ENCODE peak calls at places on chromosomes 6 and 20, in eight cellular contexts. One of them, this sample, is unnamed.

GRCh38 chr6:152318278-152318677 is 318.9 kb downstream of the SYNE1 start:
- DNase-seq in A172: no peak
- DNase-seq in hypothalamus: no peak
- DNase-seq in LoVo: no peak
- DNase-seq in NCI-H1694: no peak
- DNase-seq in AG09309: no peak
- DNase-seq in NT2/D1: no peak
- DNase-seq in NCI-H2029: no peak
- DNase-seq in this sample: no peak

GRCh38 chr6:44161997-44162338 is 3.3 kb downstream of the CAPN11 start:
- DNase-seq in NCI-H2029: no peak
- DNase-seq in NCI-H1694: no peak
- DNase-seq in AG09309: no peak
- DNase-seq in A172: peak; percentile 65
- DNase-seq in NT2/D1: no peak
- DNase-seq in hypothalamus: no peak
- DNase-seq in LoVo: no peak
- DNase-seq in this sample: peak; percentile 62

GRCh38 chr6:3023663-3024483 is 24.2 kb downstream of the NQO2 start:
- DNase-seq in NCI-H1694: peak; percentile 81
- DNase-seq in NCI-H2029: peak; percentile 80
- DNase-seq in A172: peak; percentile 95
- DNase-seq in NT2/D1: peak; percentile 42
- DNase-seq in AG09309: peak; percentile 65
- DNase-seq in hypothalamus: no peak
- DNase-seq in LoVo: peak; percentile 92
- DNase-seq in this sample: peak; percentile 74

GRCh38 chr6:154615483-154616025 is 105.1 kb upstream of the CNKSR3 start:
- DNase-seq in AG09309: no peak
- DNase-seq in NT2/D1: no peak
- DNase-seq in A172: peak; percentile 83
- DNase-seq in hypothalamus: no peak
- DNase-seq in NCI-H2029: peak; percentile 97
- DNase-seq in NCI-H1694: no peak
- DNase-seq in LoVo: peak; percentile 81
- DNase-seq in this sample: peak; percentile 98

GRCh38 chr6:170087946-170088348 is 202.9 kb downstream of the DLL1 start:
- DNase-seq in NT2/D1: no peak
- DNase-seq in NCI-H1694: no peak
- DNase-seq in LoVo: no peak
- DNase-seq in NCI-H2029: no peak
- DNase-seq in AG09309: no peak
- DNase-seq in A172: no peak
- DNase-seq in hypothalamus: no peak
- DNase-seq in this sample: no peak

GRCh38 chr6:50449128-50449527 is 264.2 kb upstream of the TFAP2D start:
- DNase-seq in NCI-H1694: no peak
- DNase-seq in hypothalamus: no peak
- DNase-seq in NCI-H2029: no peak
- DNase-seq in A172: no peak
- DNase-seq in NT2/D1: no peak
- DNase-seq in LoVo: no peak
- DNase-seq in AG09309: no peak
- DNase-seq in this sample: no peak

GRCh38 chr6:138988469-138988834 is 399 bp upstream of the REPS1 start:
- DNase-seq in NCI-H2029: no peak
- DNase-seq in NT2/D1: no peak
- DNase-seq in A172: no peak
- DNase-seq in LoVo: no peak
- DNase-seq in NCI-H1694: peak; percentile 79
- DNase-seq in AG09309: no peak
- DNase-seq in hypothalamus: no peak
- DNase-seq in this sample: no peak

GRCh38 chr6:10355115-10355702 is 59.7 kb downstream of the TFAP2A start:
- DNase-seq in NCI-H2029: no peak
- DNase-seq in NT2/D1: no peak
- DNase-seq in hypothalamus: no peak
- DNase-seq in LoVo: peak; percentile 57
- DNase-seq in A172: no peak
- DNase-seq in NCI-H1694: no peak
- DNase-seq in AG09309: no peak
- DNase-seq in this sample: no peak

GRCh38 chr6:133945158-133945557 is 7.9 kb upstream of the TBPL1 start:
- DNase-seq in NCI-H2029: no peak
- DNase-seq in A172: peak; percentile 6
- DNase-seq in NCI-H1694: no peak
- DNase-seq in NT2/D1: no peak
- DNase-seq in AG09309: no peak
- DNase-seq in hypothalamus: no peak
- DNase-seq in LoVo: no peak
- DNase-seq in this sample: no peak

GRCh38 chr20:53785320-53785719 is 191.7 kb upstream of the ZNF217 start:
- DNase-seq in NT2/D1: no peak
- DNase-seq in A172: no peak
- DNase-seq in hypothalamus: no peak
- DNase-seq in AG09309: no peak
- DNase-seq in NCI-H1694: no peak
- DNase-seq in NCI-H2029: no peak
- DNase-seq in LoVo: no peak
- DNase-seq in this sample: no peak

GRCh38 chr20:14064333-14064732 is 69.0 kb downstream of the MACROD2 start:
- DNase-seq in AG09309: no peak
- DNase-seq in NCI-H2029: no peak
- DNase-seq in NCI-H1694: no peak
- DNase-seq in LoVo: no peak
- DNase-seq in NT2/D1: no peak
- DNase-seq in A172: no peak
- DNase-seq in hypothalamus: no peak
- DNase-seq in this sample: no peak

GRCh38 chr20:24987873-24988835 is 4.4 kb downstream of the APMAP start:
- DNase-seq in NT2/D1: no peak
- DNase-seq in A172: no peak
- DNase-seq in NCI-H2029: no peak
- DNase-seq in AG09309: no peak
- DNase-seq in hypothalamus: no peak
- DNase-seq in LoVo: no peak
- DNase-seq in NCI-H1694: no peak
- DNase-seq in this sample: no peak

GRCh38 chr20:61678437-61678836 is 387.2 kb downstream of the TAF4 start:
- DNase-seq in LoVo: no peak
- DNase-seq in hypothalamus: no peak
- DNase-seq in AG09309: no peak
- DNase-seq in NT2/D1: no peak
- DNase-seq in NCI-H1694: no peak
- DNase-seq in NCI-H2029: no peak
- DNase-seq in A172: no peak
- DNase-seq in this sample: no peak

GRCh38 chr6:18302561-18303439 is 38.5 kb upstream of the DEK start:
- DNase-seq in hypothalamus: no peak
- DNase-seq in NCI-H1694: no peak
- DNase-seq in LoVo: no peak
- DNase-seq in NCI-H2029: no peak
- DNase-seq in A172: no peak
- DNase-seq in AG09309: no peak
- DNase-seq in NT2/D1: no peak
- DNase-seq in this sample: no peak

GRCh38 chr20:13348301-13349239 is 127.5 kb downstream of the ISM1 start:
- DNase-seq in A172: no peak
- DNase-seq in hypothalamus: no peak
- DNase-seq in LoVo: no peak
- DNase-seq in AG09309: no peak
- DNase-seq in NT2/D1: no peak
- DNase-seq in NCI-H2029: no peak
- DNase-seq in NCI-H1694: no peak
- DNase-seq in this sample: no peak

GRCh38 chr6:21386744-21387143 is 206.8 kb upstream of the SOX4 start:
- DNase-seq in NCI-H1694: no peak
- DNase-seq in AG09309: no peak
- DNase-seq in hypothalamus: no peak
- DNase-seq in NCI-H2029: no peak
- DNase-seq in A172: no peak
- DNase-seq in LoVo: peak; percentile 76
- DNase-seq in NT2/D1: no peak
- DNase-seq in this sample: no peak

GRCh38 chr6:65746302-65746701 is 39.3 kb upstream of the EYS start:
- DNase-seq in hypothalamus: no peak
- DNase-seq in NT2/D1: no peak
- DNase-seq in AG09309: no peak
- DNase-seq in LoVo: no peak
- DNase-seq in NCI-H2029: no peak
- DNase-seq in NCI-H1694: no peak
- DNase-seq in A172: no peak
- DNase-seq in this sample: no peak

GRCh38 chr20:10490706-10491105 is 55.6 kb downstream of the SLX4IP start:
- DNase-seq in AG09309: no peak
- DNase-seq in LoVo: no peak
- DNase-seq in NT2/D1: peak; percentile 83
- DNase-seq in hypothalamus: no peak
- DNase-seq in NCI-H2029: no peak
- DNase-seq in A172: no peak
- DNase-seq in NCI-H1694: no peak
- DNase-seq in this sample: no peak

GRCh38 chr6:143647191-143647590 is 30.6 kb upstream of the PHACTR2 start:
- DNase-seq in LoVo: no peak
- DNase-seq in NCI-H1694: no peak
- DNase-seq in AG09309: no peak
- DNase-seq in NCI-H2029: no peak
- DNase-seq in A172: no peak
- DNase-seq in hypothalamus: no peak
- DNase-seq in NT2/D1: no peak
- DNase-seq in this sample: no peak

GRCh38 chr6:170178266-170178560 is 112.7 kb downstream of the DLL1 start:
- DNase-seq in NCI-H2029: no peak
- DNase-seq in hypothalamus: no peak
- DNase-seq in LoVo: no peak
- DNase-seq in A172: no peak
- DNase-seq in NCI-H1694: no peak
- DNase-seq in NT2/D1: no peak
- DNase-seq in AG09309: no peak
- DNase-seq in this sample: no peak

GRCh38 chr6:29964904-29965872 is 22.9 kb downstream of the HLA-A start:
- DNase-seq in NT2/D1: peak; percentile 59
- DNase-seq in LoVo: peak; percentile 89
- DNase-seq in hypothalamus: peak; percentile 33
- DNase-seq in NCI-H2029: peak; percentile 92
- DNase-seq in NCI-H1694: peak; percentile 88
- DNase-seq in A172: peak; percentile 91
- DNase-seq in AG09309: peak; percentile 59
- DNase-seq in this sample: peak; percentile 78

GRCh38 chr20:9319687-9320384 is 194.6 kb upstream of the LAMP5 start:
- DNase-seq in NCI-H1694: no peak
- DNase-seq in LoVo: no peak
- DNase-seq in AG09309: no peak
- DNase-seq in NT2/D1: no peak
- DNase-seq in NCI-H2029: no peak
- DNase-seq in hypothalamus: no peak
- DNase-seq in A172: peak; percentile 4
- DNase-seq in this sample: no peak

GRCh38 chr20:35845561-35845960 is 73.7 kb downstream of the PHF20 start:
- DNase-seq in AG09309: no peak
- DNase-seq in LoVo: no peak
- DNase-seq in NCI-H2029: no peak
- DNase-seq in NCI-H1694: no peak
- DNase-seq in hypothalamus: no peak
- DNase-seq in A172: no peak
- DNase-seq in NT2/D1: no peak
- DNase-seq in this sample: no peak

GRCh38 chr6:168064226-168064807 is 14.7 kb downstream of the FRMD1 start:
- DNase-seq in A172: no peak
- DNase-seq in NCI-H1694: no peak
- DNase-seq in NCI-H2029: no peak
- DNase-seq in hypothalamus: no peak
- DNase-seq in LoVo: no peak
- DNase-seq in NT2/D1: no peak
- DNase-seq in AG09309: no peak
- DNase-seq in this sample: no peak

GRCh38 chr20:39638671-39639070 is 676.5 kb downstream of the DHX35 start:
- DNase-seq in AG09309: no peak
- DNase-seq in NCI-H1694: no peak
- DNase-seq in A172: no peak
- DNase-seq in NT2/D1: no peak
- DNase-seq in NCI-H2029: no peak
- DNase-seq in hypothalamus: no peak
- DNase-seq in LoVo: no peak
- DNase-seq in this sample: no peak

GRCh38 chr6:13762648-13763441 is 51.2 kb upstream of the RANBP9 start:
- DNase-seq in hypothalamus: peak; percentile 45
- DNase-seq in NT2/D1: no peak
- DNase-seq in LoVo: no peak
- DNase-seq in A172: no peak
- DNase-seq in AG09309: peak; percentile 97
- DNase-seq in NCI-H2029: no peak
- DNase-seq in NCI-H1694: no peak
- DNase-seq in this sample: no peak

GRCh38 chr6:92759195-92759594 is 660.2 kb downstream of the EPHA7 start:
- DNase-seq in LoVo: no peak
- DNase-seq in NT2/D1: no peak
- DNase-seq in NCI-H2029: no peak
- DNase-seq in hypothalamus: no peak
- DNase-seq in A172: no peak
- DNase-seq in NCI-H1694: no peak
- DNase-seq in AG09309: no peak
- DNase-seq in this sample: no peak

GRCh38 chr20:38152175-38153010 is 12.7 kb downstream of the TGM2 start:
- DNase-seq in AG09309: no peak
- DNase-seq in A172: peak; percentile 92
- DNase-seq in LoVo: no peak
- DNase-seq in hypothalamus: no peak
- DNase-seq in NCI-H1694: no peak
- DNase-seq in NT2/D1: no peak
- DNase-seq in NCI-H2029: no peak
- DNase-seq in this sample: peak; percentile 88

GRCh38 chr20:20367681-20368413 is at the start of gene INSM1:
- DNase-seq in LoVo: no peak
- DNase-seq in A172: no peak
- DNase-seq in NCI-H1694: peak; percentile 93
- DNase-seq in NT2/D1: no peak
- DNase-seq in hypothalamus: no peak
- DNase-seq in NCI-H2029: peak; percentile 99
- DNase-seq in AG09309: no peak
- DNase-seq in this sample: peak; percentile 80

GRCh38 chr6:135162678-135163439 is 18.2 kb upstream of the MYB start:
- DNase-seq in NT2/D1: peak; percentile 66
- DNase-seq in NCI-H2029: no peak
- DNase-seq in AG09309: no peak
- DNase-seq in hypothalamus: no peak
- DNase-seq in LoVo: peak; percentile 36
- DNase-seq in A172: peak; percentile 25
- DNase-seq in NCI-H1694: peak; percentile 6
- DNase-seq in this sample: peak; percentile 67

GRCh38 chr6:45617441-45617840 is 239.7 kb upstream of the SUPT3H start:
- DNase-seq in AG09309: no peak
- DNase-seq in NCI-H2029: no peak
- DNase-seq in NCI-H1694: no peak
- DNase-seq in NT2/D1: no peak
- DNase-seq in A172: no peak
- DNase-seq in LoVo: no peak
- DNase-seq in hypothalamus: no peak
- DNase-seq in this sample: no peak

GRCh38 chr6:16883414-16883813 is 122.2 kb upstream of the ATXN1 start:
- DNase-seq in NCI-H2029: no peak
- DNase-seq in AG09309: no peak
- DNase-seq in NT2/D1: no peak
- DNase-seq in hypothalamus: no peak
- DNase-seq in A172: no peak
- DNase-seq in LoVo: no peak
- DNase-seq in NCI-H1694: no peak
- DNase-seq in this sample: no peak

GRCh38 chr6:158972241-158973233 is 27.5 kb downstream of the RSPH3 start:
- DNase-seq in LoVo: peak; percentile 62
- DNase-seq in AG09309: peak; percentile 24
- DNase-seq in NT2/D1: peak; percentile 11
- DNase-seq in NCI-H2029: peak; percentile 68
- DNase-seq in hypothalamus: no peak
- DNase-seq in A172: peak; percentile 43
- DNase-seq in NCI-H1694: peak; percentile 48
- DNase-seq in this sample: peak; percentile 71

GRCh38 chr20:45429618-45430017 is 13.7 kb downstream of the PIGT start:
- DNase-seq in NT2/D1: no peak
- DNase-seq in LoVo: no peak
- DNase-seq in hypothalamus: no peak
- DNase-seq in NCI-H1694: no peak
- DNase-seq in AG09309: no peak
- DNase-seq in A172: no peak
- DNase-seq in NCI-H2029: no peak
- DNase-seq in this sample: peak; percentile 34

This sample was measured in SJCRH30.